ENCODE peak calls at places on chromosomes 2 and 18, in six cellular contexts. I is activated T-cell treated with anti-CD3 and anti-CD28 coated beads, Interleukin-2, amount 50 U/mL, for 72 hours; X is fibroblast of pulmonary artery; M is retinal pigment epithelial cell; Z is A172; C is GM12864. T is an unnamed sample.

GRCh38 chr2:233418761-233419625 is 64.7 kb downstream of the DGKD start:
- DNase-seq in X (peak; percentile 81), C (peak; percentile 60), Z (peak; percentile 97), M (no peak), I (peak; percentile 49), T (peak; percentile 27)

GRCh38 chr2:81087646-81088045 is 783.1 kb upstream of the LRRTM1 start:
- DNase-seq in X (no peak), I (no peak), M (no peak), C (no peak), Z (no peak), T (no peak)

GRCh38 chr2:23107341-23107941 is 277.5 kb upstream of the KLHL29 start:
- DNase-seq in X (no peak), M (no peak), C (no peak), I (no peak), Z (no peak), T (no peak)

GRCh38 chr18:49020621-49021021 is 69.9 kb upstream of the SMAD7 start:
- DNase-seq in C (no peak), X (no peak), I (no peak), Z (no peak), M (no peak), T (no peak)

GRCh38 chr18:26073742-26074141 is 16.7 kb downstream of the SS18 start:
- DNase-seq in C (no peak), Z (no peak), X (peak; percentile 17), M (no peak), I (no peak), T (no peak)

GRCh38 chr2:62423883-62424458 is 82.0 kb downstream of the TMEM17 start:
- DNase-seq in C (no peak), X (peak; percentile 28), Z (no peak), I (no peak), M (no peak), T (no peak)

GRCh38 chr2:112149866-112150435 is 11.8 kb downstream of the FBLN7 start:
- DNase-seq in M (no peak), C (no peak), I (no peak), Z (no peak), X (no peak), T (no peak)

GRCh38 chr2:189285962-189286648 is 106.5 kb upstream of the COL5A2 start:
- DNase-seq in X (peak; percentile 96), I (no peak), Z (peak; percentile 91), C (no peak), M (peak; percentile 67), T (no peak)

GRCh38 chr2:152406836-152407161 is 71.8 kb downstream of the FMNL2 start:
- DNase-seq in C (no peak), M (no peak), X (no peak), I (no peak), Z (no peak), T (no peak)

GRCh38 chr2:11491348-11491930 is 25.5 kb upstream of the E2F6 start:
- DNase-seq in X (no peak), I (no peak), Z (no peak), M (no peak), C (no peak), T (no peak)

GRCh38 chr2:33287611-33288010 is 188.8 kb upstream of the RASGRP3 start:
- DNase-seq in C (no peak), Z (no peak), X (no peak), M (no peak), I (no peak), T (no peak)

GRCh38 chr2:25368650-25369049 is 26.9 kb upstream of the DNMT3A start:
- DNase-seq in I (no peak), Z (no peak), C (no peak), X (no peak), M (no peak), T (no peak)

GRCh38 chr2:3311601-3312000 is 66.0 kb downstream of the EIPR1 start:
- DNase-seq in X (no peak), I (no peak), Z (no peak), M (no peak), C (no peak), T (no peak)

GRCh38 chr2:96447726-96448125 is 57.4 kb downstream of the NEURL3 start:
- DNase-seq in I (no peak), C (no peak), M (no peak), X (no peak), Z (no peak), T (no peak)

GRCh38 chr2:40192864-40193669 is 258.8 kb downstream of the SLC8A1 start:
- DNase-seq in M (no peak), C (no peak), X (peak; percentile 17), I (no peak), Z (no peak), T (no peak)

GRCh38 chr2:217040099-217040498 is 180.2 kb upstream of the TNP1 start:
- DNase-seq in M (no peak), I (no peak), Z (no peak), X (no peak), C (no peak), T (no peak)

GRCh38 chr2:221502270-221502973 is 69.7 kb downstream of the EPHA4 start:
- DNase-seq in I (peak; percentile 8), M (no peak), X (peak; percentile 69), C (no peak), Z (peak; percentile 78), T (no peak)

GRCh38 chr2:120269076-120269744 is 16.6 kb downstream of the RALB start:
- DNase-seq in C (no peak), M (no peak), X (no peak), Z (no peak), I (no peak), T (no peak)

GRCh38 chr18:68147728-68148127 is 567.2 kb downstream of the TMX3 start:
- DNase-seq in X (peak; percentile 16), Z (no peak), M (no peak), C (no peak), I (no peak), T (no peak)

GRCh38 chr2:221060335-221060734 is 511.8 kb downstream of the EPHA4 start:
- DNase-seq in I (no peak), M (no peak), X (no peak), Z (no peak), C (no peak), T (no peak)

GRCh38 chr2:199458806-199459285 is 1.1 kb upstream of the SATB2 start:
- DNase-seq in I (no peak), Z (peak; percentile 20), X (peak; percentile 29), M (no peak), C (no peak), T (no peak)

GRCh38 chr2:174059178-174059874 is 94.2 kb upstream of the SP3 start:
- DNase-seq in Z (peak; percentile 16), M (no peak), X (peak; percentile 44), I (no peak), C (no peak), T (no peak)

GRCh38 chr2:9258953-9259399 is 52.4 kb downstream of the ASAP2 start:
- DNase-seq in C (no peak), M (no peak), X (peak; percentile 43), Z (no peak), I (no peak), T (no peak)

GRCh38 chr2:173989160-173989885 is 24.1 kb upstream of the SP3 start:
- DNase-seq in X (no peak), M (no peak), Z (no peak), I (no peak), C (no peak), T (no peak)

GRCh38 chr2:174340400-174341300 is 5.9 kb downstream of the SP9 start:
- DNase-seq in C (no peak), I (peak; percentile 20), Z (no peak), X (no peak), M (no peak), T (no peak)

GRCh38 chr2:120132190-120132589 is 91.0 kb downstream of the TMEM185B start:
- DNase-seq in X (peak; percentile 77), Z (peak; percentile 55), M (no peak), I (no peak), C (no peak), T (no peak)

GRCh38 chr18:7683753-7684152 is 116.6 kb downstream of the PTPRM start:
- DNase-seq in Z (no peak), X (no peak), M (no peak), C (no peak), I (no peak), T (no peak)

GRCh38 chr2:187658952-187659525 is 104.8 kb upstream of the TFPI start:
- DNase-seq in X (peak; percentile 51), I (no peak), C (no peak), M (no peak), Z (peak; percentile 20), T (no peak)

GRCh38 chr2:68489282-68489681 is 21.9 kb downstream of the APLF start:
- DNase-seq in C (no peak), Z (no peak), I (no peak), X (no peak), M (no peak), T (no peak)

GRCh38 chr2:231781798-231782726 is 980 bp upstream of the PDE6D start:
- DNase-seq in M (no peak), I (peak; percentile 23), X (peak; percentile 65), Z (no peak), C (no peak), T (no peak)

GRCh38 chr2:96265349-96265839 is 403 bp downstream of the TMEM127 start:
- DNase-seq in X (no peak), Z (peak; percentile 25), M (no peak), I (peak; percentile 52), C (no peak), T (peak; percentile 14)

GRCh38 chr18:34493566-34494358 is 216.3 kb upstream of the DTNA start:
- DNase-seq in I (peak; percentile 2), Z (no peak), M (no peak), X (peak; percentile 1), C (no peak), T (no peak)

T was measured in central memory CD8-positive, alpha-beta T cell.